ENCODE peak calls at places on chromosomes 12 and 14, in six cellular contexts. One of them, this sample, is unnamed.

GRCh38 chr12:117113231-117113630 is 14.0 kb upstream of the TESC start:
- DNase-seq in mucosa of gallbladder: no peak
- DNase-seq in AG10803: no peak
- DNase-seq in fibroblast of the aortic adventitia: no peak
- DNase-seq in Peyer's patch: no peak
- DNase-seq in NCI-H1417: no peak
- DNase-seq in this sample: no peak

GRCh38 chr12:4225571-4225970 is 48.0 kb upstream of the CCND2 start:
- DNase-seq in mucosa of gallbladder: no peak
- DNase-seq in AG10803: no peak
- DNase-seq in fibroblast of the aortic adventitia: no peak
- DNase-seq in Peyer's patch: no peak
- DNase-seq in NCI-H1417: no peak
- DNase-seq in this sample: no peak

GRCh38 chr12:109833307-109834189 is at the start of gene TRPV4:
- DNase-seq in mucosa of gallbladder: no peak
- DNase-seq in AG10803: peak
- DNase-seq in fibroblast of the aortic adventitia: peak
- DNase-seq in Peyer's patch: no peak
- DNase-seq in NCI-H1417: no peak
- DNase-seq in this sample: peak

GRCh38 chr14:23629831-23630396 is 6.2 kb upstream of the DHRS2 start:
- DNase-seq in mucosa of gallbladder: no peak
- DNase-seq in AG10803: no peak
- DNase-seq in fibroblast of the aortic adventitia: peak
- DNase-seq in Peyer's patch: no peak
- DNase-seq in NCI-H1417: no peak
- DNase-seq in this sample: no peak

GRCh38 chr12:64457036-64457435 is 5.1 kb downstream of the TBK1 start:
- DNase-seq in mucosa of gallbladder: no peak
- DNase-seq in AG10803: no peak
- DNase-seq in fibroblast of the aortic adventitia: no peak
- DNase-seq in Peyer's patch: no peak
- DNase-seq in NCI-H1417: no peak
- DNase-seq in this sample: no peak

GRCh38 chr12:21962821-21963220 is 21.6 kb upstream of the ABCC9 start:
- DNase-seq in mucosa of gallbladder: no peak
- DNase-seq in AG10803: no peak
- DNase-seq in fibroblast of the aortic adventitia: no peak
- DNase-seq in Peyer's patch: no peak
- DNase-seq in NCI-H1417: no peak
- DNase-seq in this sample: no peak

GRCh38 chr12:12803186-12803585 is 10.0 kb upstream of the DDX47 start:
- DNase-seq in mucosa of gallbladder: peak
- DNase-seq in AG10803: peak
- DNase-seq in fibroblast of the aortic adventitia: peak
- DNase-seq in Peyer's patch: peak
- DNase-seq in NCI-H1417: peak
- DNase-seq in this sample: peak

GRCh38 chr14:96090441-96091148 is 51.4 kb downstream of the C14orf132 start:
- DNase-seq in mucosa of gallbladder: peak
- DNase-seq in AG10803: peak
- DNase-seq in fibroblast of the aortic adventitia: peak
- DNase-seq in Peyer's patch: peak
- DNase-seq in NCI-H1417: peak
- DNase-seq in this sample: no peak

GRCh38 chr14:93089501-93090269 is 26.0 kb downstream of the ITPK1 start:
- DNase-seq in mucosa of gallbladder: no peak
- DNase-seq in AG10803: no peak
- DNase-seq in fibroblast of the aortic adventitia: no peak
- DNase-seq in Peyer's patch: no peak
- DNase-seq in NCI-H1417: peak
- DNase-seq in this sample: no peak

GRCh38 chr14:65193891-65194290 is 91.6 kb upstream of the MAX start:
- DNase-seq in mucosa of gallbladder: no peak
- DNase-seq in AG10803: no peak
- DNase-seq in fibroblast of the aortic adventitia: no peak
- DNase-seq in Peyer's patch: no peak
- DNase-seq in NCI-H1417: no peak
- DNase-seq in this sample: no peak

GRCh38 chr12:42284876-42285275 is 41.0 kb downstream of the ZCRB1 start:
- DNase-seq in mucosa of gallbladder: no peak
- DNase-seq in AG10803: no peak
- DNase-seq in fibroblast of the aortic adventitia: peak
- DNase-seq in Peyer's patch: no peak
- DNase-seq in NCI-H1417: no peak
- DNase-seq in this sample: no peak